ENCODE peak calls at places on chromosome 7, in six cellular contexts. One of them, this sample, is unnamed. For H3K27me3, the result is how much of the 10 kb centered on the place peaks cover.

GRCh38 chr7:44052771-44053365 is 8.4 kb downstream of the DBNL start:
- DNase-seq in adrenal gland: peak
- DNase-seq in sigmoid colon: no peak
- DNase-seq in neuronal stem cell: no peak
- DNase-seq in brain microvascular endothelial cell: no peak
- DNase-seq in GM23248: no peak
- DNase-seq in this sample: no peak

GRCh38 chr7:80499350-80499955 is 12.4 kb downstream of the GNAT3 start:
- DNase-seq in adrenal gland: peak
- DNase-seq in GM23248: peak
- DNase-seq in neuronal stem cell: no peak
- DNase-seq in sigmoid colon: peak
- DNase-seq in brain microvascular endothelial cell: peak
- DNase-seq in this sample: no peak

GRCh38 chr7:76216683-76217082 is 15.0 kb downstream of the SRRM3 start:
- DNase-seq in neuronal stem cell: no peak
- DNase-seq in GM23248: no peak
- DNase-seq in brain microvascular endothelial cell: no peak
- DNase-seq in adrenal gland: no peak
- DNase-seq in sigmoid colon: no peak
- DNase-seq in this sample: no peak

GRCh38 chr7:82572195-82572880 is 128.8 kb upstream of the CACNA2D1 start:
- DNase-seq in adrenal gland: peak
- DNase-seq in brain microvascular endothelial cell: peak
- DNase-seq in GM23248: peak
- DNase-seq in neuronal stem cell: peak
- DNase-seq in sigmoid colon: peak
- DNase-seq in this sample: peak

GRCh38 chr7:151301471-151302462 is 39.8 kb upstream of the NUB1 start:
- DNase-seq in brain microvascular endothelial cell: no peak
- DNase-seq in sigmoid colon: no peak
- DNase-seq in neuronal stem cell: no peak
- DNase-seq in adrenal gland: no peak
- DNase-seq in GM23248: no peak
- DNase-seq in this sample: no peak

GRCh38 chr7:98553666-98554065 is 63.4 kb upstream of the NPTX2 start:
- DNase-seq in sigmoid colon: no peak
- DNase-seq in GM23248: no peak
- DNase-seq in neuronal stem cell: no peak
- DNase-seq in adrenal gland: no peak
- DNase-seq in brain microvascular endothelial cell: no peak
- DNase-seq in this sample: no peak

GRCh38 chr7:29039747-29040569 is 81.8 kb upstream of the TRIL start:
- DNase-seq in brain microvascular endothelial cell: no peak
- DNase-seq in GM23248: peak
- DNase-seq in sigmoid colon: no peak
- DNase-seq in adrenal gland: no peak
- DNase-seq in neuronal stem cell: no peak
- DNase-seq in this sample: no peak

GRCh38 chr7:23570592-23571200 is 26.5 kb upstream of the CCDC126 start:
- DNase-seq in adrenal gland: peak
- DNase-seq in sigmoid colon: peak
- DNase-seq in neuronal stem cell: peak
- DNase-seq in brain microvascular endothelial cell: peak
- DNase-seq in GM23248: peak
- DNase-seq in this sample: peak

GRCh38 chr7:110283056-110283455 is 807.9 kb upstream of the LRRN3 start:
- DNase-seq in neuronal stem cell: no peak
- DNase-seq in adrenal gland: no peak
- DNase-seq in brain microvascular endothelial cell: no peak
- DNase-seq in sigmoid colon: no peak
- DNase-seq in GM23248: no peak
- DNase-seq in this sample: no peak

DNA sequence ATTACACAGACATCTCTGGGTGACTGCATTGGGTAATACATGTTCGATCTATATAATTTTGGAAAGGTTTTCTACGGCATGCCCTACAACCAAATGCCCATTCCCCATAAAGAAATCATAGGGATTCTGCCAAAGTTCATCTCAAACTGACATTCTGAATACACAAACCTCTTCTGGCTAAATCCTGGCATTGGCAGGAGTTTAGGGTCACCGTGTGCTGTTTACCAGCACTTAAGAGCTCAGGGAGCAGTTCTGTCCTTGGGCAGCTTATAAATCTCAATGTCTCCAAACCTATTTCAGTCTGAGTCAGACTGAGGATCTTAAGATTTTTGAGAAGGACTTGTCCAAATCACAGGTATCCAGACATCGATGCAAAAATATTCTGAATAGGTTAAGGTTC is 809.6 kb upstream of the LRRN3 start:
- DNase-seq in neuronal stem cell: no peak
- DNase-seq in brain microvascular endothelial cell: no peak
- DNase-seq in sigmoid colon: no peak
- DNase-seq in adrenal gland: no peak
- DNase-seq in GM23248: no peak
- DNase-seq in this sample: no peak
- H3K27me3 ChIP-seq in neuronal stem cell: under half
- H3K27me3 ChIP-seq in brain microvascular endothelial cell: under half
- H3K27me3 ChIP-seq in sigmoid colon: under half
- H3K27me3 ChIP-seq in adrenal gland: under half
- H3K27me3 ChIP-seq in GM23248: under half
- H3K27me3 ChIP-seq in this sample: under half

GRCh38 chr7:105268511-105269392 is 120.0 kb downstream of the SRPK2 start:
- DNase-seq in adrenal gland: no peak
- DNase-seq in neuronal stem cell: no peak
- DNase-seq in brain microvascular endothelial cell: peak
- DNase-seq in GM23248: peak
- DNase-seq in sigmoid colon: no peak
- DNase-seq in this sample: no peak
- H3K27ac ChIP-seq in adrenal gland: peak
- H3K27ac ChIP-seq in neuronal stem cell: peak
- H3K27ac ChIP-seq in brain microvascular endothelial cell: peak
- H3K27ac ChIP-seq in GM23248: peak
- H3K27ac ChIP-seq in sigmoid colon: peak
- H3K27ac ChIP-seq in this sample: peak

DNA sequence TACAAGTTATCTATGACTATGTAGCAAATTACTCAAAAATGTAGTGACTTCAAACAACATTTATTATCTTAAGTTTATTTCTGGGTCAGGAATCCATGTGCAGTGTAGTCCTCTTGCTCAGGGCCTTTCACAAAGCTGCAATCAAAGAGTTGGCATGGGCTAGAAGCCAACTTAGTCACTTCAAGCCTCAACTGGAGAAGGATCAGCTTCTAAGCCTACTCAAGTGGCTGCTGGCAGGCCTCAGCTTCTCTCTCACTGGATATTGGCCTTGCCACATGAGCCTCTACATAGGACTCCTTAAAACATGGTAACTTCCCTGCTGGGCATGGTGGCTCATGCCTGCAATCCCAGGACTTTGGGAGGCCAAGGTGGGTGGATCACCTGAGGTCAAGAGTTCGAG is 5.0 kb upstream of the NFE2L3 start:
- DNase-seq in neuronal stem cell: no peak
- DNase-seq in brain microvascular endothelial cell: no peak
- DNase-seq in sigmoid colon: no peak
- DNase-seq in GM23248: peak
- DNase-seq in adrenal gland: no peak
- DNase-seq in this sample: no peak
- H3K4me3 ChIP-seq in neuronal stem cell: no peak
- H3K4me3 ChIP-seq in brain microvascular endothelial cell: no peak
- H3K4me3 ChIP-seq in sigmoid colon: no peak
- H3K4me3 ChIP-seq in GM23248: no peak
- H3K4me3 ChIP-seq in adrenal gland: no peak
- H3K4me3 ChIP-seq in this sample: no peak

GRCh38 chr7:157849726-157850125 is 512.9 kb downstream of the DNAJB6 start:
- DNase-seq in neuronal stem cell: no peak
- DNase-seq in sigmoid colon: no peak
- DNase-seq in adrenal gland: no peak
- DNase-seq in brain microvascular endothelial cell: no peak
- DNase-seq in GM23248: no peak
- DNase-seq in this sample: no peak
- H3K27me3 ChIP-seq in neuronal stem cell: under half
- H3K27me3 ChIP-seq in sigmoid colon: under half
- H3K27me3 ChIP-seq in adrenal gland: under half
- H3K27me3 ChIP-seq in brain microvascular endothelial cell: under half
- H3K27me3 ChIP-seq in GM23248: under half
- H3K27me3 ChIP-seq in this sample: under half

DNA sequence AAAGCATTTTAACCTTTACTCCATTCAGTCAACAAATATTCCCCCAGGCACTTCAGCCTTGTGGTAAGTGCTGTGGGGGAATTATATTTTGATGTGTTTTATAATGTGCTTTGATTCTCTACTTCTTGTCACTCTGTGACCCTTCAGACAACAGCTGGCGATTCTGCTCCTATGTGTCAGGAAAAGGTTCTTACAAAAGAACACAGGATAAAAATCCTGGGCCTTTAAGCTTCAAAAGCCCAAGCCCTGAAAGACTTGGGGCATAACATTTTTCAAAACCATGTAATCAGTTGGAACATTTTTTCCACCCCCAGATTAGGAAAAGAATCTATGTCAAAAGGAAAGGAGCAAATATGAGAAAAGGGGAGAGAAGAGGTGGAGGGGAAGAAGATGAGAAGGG is 37.8 kb upstream of the LRRC17 start:
- DNase-seq in GM23248: peak
- DNase-seq in adrenal gland: no peak
- DNase-seq in brain microvascular endothelial cell: no peak
- DNase-seq in sigmoid colon: no peak
- DNase-seq in neuronal stem cell: no peak
- DNase-seq in this sample: no peak
- H3K27ac ChIP-seq in GM23248: peak
- H3K27ac ChIP-seq in adrenal gland: no peak
- H3K27ac ChIP-seq in brain microvascular endothelial cell: peak
- H3K27ac ChIP-seq in sigmoid colon: no peak
- H3K27ac ChIP-seq in neuronal stem cell: no peak
- H3K27ac ChIP-seq in this sample: no peak

GRCh38 chr7:25861704-25862253 is 290.2 kb upstream of the NFE2L3 start:
- DNase-seq in brain microvascular endothelial cell: no peak
- DNase-seq in neuronal stem cell: no peak
- DNase-seq in sigmoid colon: no peak
- DNase-seq in adrenal gland: no peak
- DNase-seq in GM23248: peak
- DNase-seq in this sample: no peak
- H3K4me3 ChIP-seq in brain microvascular endothelial cell: peak
- H3K4me3 ChIP-seq in neuronal stem cell: no peak
- H3K4me3 ChIP-seq in sigmoid colon: no peak
- H3K4me3 ChIP-seq in adrenal gland: no peak
- H3K4me3 ChIP-seq in GM23248: peak
- H3K4me3 ChIP-seq in this sample: peak